ENCODE peak calls at places on chromosomes 12 and 14, in four cellular contexts. G, A, P and H are unnamed samples.

GRCh38 chr14:67059576-67059975 is 129.7 kb upstream of the GARIN2 start:
- DNase-seq in G (no peak), P (no peak), A (no peak), H (no peak)

GRCh38 chr14:58501214-58501816 is 73.8 kb downstream of the KIAA0586 start:
- DNase-seq in G (no peak), P (peak), A (peak), H (peak)

GRCh38 chr12:122096014-122096413 is 17.5 kb downstream of the MLXIP start:
- DNase-seq in G (no peak), P (no peak), A (no peak), H (no peak)

GRCh38 chr12:2683283-2684025 is 111.3 kb upstream of the FKBP4 start:
- DNase-seq in P (no peak), G (no peak), A (no peak), H (no peak)

GRCh38 chr12:14879222-14879933 is 6.3 kb downstream of the MGP start:
- DNase-seq in G (no peak), A (no peak), P (no peak), H (no peak)

GRCh38 chr14:70018246-70018645 is 139.0 kb downstream of the SMOC1 start:
- DNase-seq in G (no peak), A (no peak), P (no peak), H (no peak)

GRCh38 chr14:104514156-104514848 is 65.3 kb upstream of the C14orf180 start:
- DNase-seq in P (no peak), G (no peak), A (no peak), H (peak)

GRCh38 chr14:68563256-68564131 is 229.4 kb downstream of the ZFP36L1 start:
- DNase-seq in P (no peak), A (peak), G (no peak), H (no peak)

GRCh38 chr14:70822706-70823185 is 13.4 kb upstream of the MAP3K9 start:
- DNase-seq in A (no peak), G (no peak), P (peak), H (no peak)

GRCh38 chr14:69703047-69704046 is 63.6 kb upstream of the SRSF5 start:
- DNase-seq in P (no peak), G (no peak), A (no peak), H (no peak)

GRCh38 chr12:119940881-119941280 is 48.2 kb upstream of the BICDL1 start:
- DNase-seq in P (peak), G (no peak), A (peak), H (no peak)

GRCh38 chr14:50156111-50156510 is 39.7 kb upstream of the VCPKMT start:
- DNase-seq in P (no peak), G (no peak), A (no peak), H (no peak)

GRCh38 chr12:53380797-53381738 is 1.1 kb downstream of the SP1 start:
- DNase-seq in A (peak), P (no peak), G (no peak), H (no peak)

GRCh38 chr12:124586756-124587155 is 19.3 kb upstream of the NCOR2 start:
- DNase-seq in P (peak), G (no peak), A (no peak), H (no peak)